ENCODE peak calls at places on chromosomes 13 and 19, in eight cellular contexts. Q is thoracic aorta; Z is kidney tubule cell; A is effector CD4-positive, alpha-beta T cell; L is type B pancreatic cell; F is heart right ventricle; E is A549; B is stimulated activated CD8-positive, alpha-beta memory T cell treated with anti-CD3 and anti-CD28 coated beads, Interleukin-15, amount 100 ng/mL, for 4 hours. M is an unnamed sample.

GRCh38 chr13:112725346-112726017 is 35.6 kb downstream of the ATP11A start:
- DNase-seq in Q (no peak), Z (peak), A (no peak), L (no peak), F (no peak), E (peak), B (no peak), M (no peak)

GRCh38 chr13:43298799-43299198 is 275.4 kb downstream of the DNAJC15 start:
- DNase-seq in Q (no peak), Z (no peak), A (no peak), L (no peak), F (no peak), E (no peak), B (no peak), M (no peak)

GRCh38 chr13:100045355-100045754 is 43.5 kb upstream of the PCCA start:
- DNase-seq in Q (no peak), Z (no peak), A (no peak), L (no peak), F (no peak), E (no peak), B (no peak), M (no peak)

GRCh38 chr19:14536926-14537692 is 7.7 kb downstream of the TECR start:
- DNase-seq in Q (no peak), Z (peak), A (no peak), L (no peak), F (peak), E (peak), B (no peak), M (peak)

GRCh38 chr13:74200081-74200480 is 65.9 kb upstream of the KLF12 start:
- DNase-seq in Q (no peak), Z (peak), A (no peak), L (no peak), F (no peak), E (no peak), B (no peak), M (peak)

GRCh38 chr19:43984687-43985000 is 656 bp downstream of the ZNF155 start:
- DNase-seq in Q (no peak), Z (no peak), A (no peak), L (no peak), F (peak), E (no peak), B (no peak), M (no peak)

GRCh38 chr13:98826156-98826555 is 73.7 kb upstream of the SLC15A1 start:
- DNase-seq in Q (no peak), Z (no peak), A (no peak), L (no peak), F (no peak), E (no peak), B (no peak), M (no peak)

GRCh38 chr13:42272115-42272756 is at the start of gene AKAP11:
- DNase-seq in Q (no peak), Z (peak), A (peak), L (peak), F (peak), E (peak), B (peak), M (no peak)

GRCh38 chr19:51607077-51607476 is 23.1 kb downstream of the SIGLEC5 start:
- DNase-seq in Q (no peak), Z (no peak), A (no peak), L (no peak), F (no peak), E (no peak), B (no peak), M (no peak)

GRCh38 chr13:44068169-44068568 is 188.5 kb downstream of the LACC1 start:
- DNase-seq in Q (no peak), Z (peak), A (no peak), L (no peak), F (no peak), E (no peak), B (no peak), M (peak)

GRCh38 chr13:49225358-49226042 is 5.4 kb downstream of the MLNR start:
- DNase-seq in Q (no peak), Z (no peak), A (no peak), L (no peak), F (no peak), E (no peak), B (no peak), M (peak)

GRCh38 chr13:112790735-112791641 is 101.2 kb downstream of the ATP11A start:
- DNase-seq in Q (no peak), Z (peak), A (no peak), L (peak), F (no peak), E (no peak), B (no peak), M (peak)

GRCh38 chr13:98272549-98272948 is 95.5 kb upstream of the RNF113B start:
- DNase-seq in Q (no peak), Z (no peak), A (no peak), L (no peak), F (no peak), E (no peak), B (no peak), M (no peak)

GRCh38 chr13:78595819-78596700 is 7.3 kb downstream of the POU4F1 start:
- DNase-seq in Q (no peak), Z (no peak), A (no peak), L (no peak), F (peak), E (peak), B (no peak), M (no peak)

GRCh38 chr13:113777311-113778260 is 18.6 kb downstream of the TMEM255B start:
- DNase-seq in Q (no peak), Z (peak), A (no peak), L (no peak), F (no peak), E (no peak), B (no peak), M (no peak)

GRCh38 chr13:92362717-92363116 is 863.9 kb upstream of the GPC6 start:
- DNase-seq in Q (no peak), Z (no peak), A (no peak), L (no peak), F (no peak), E (no peak), B (no peak), M (no peak)

GRCh38 chr19:34173145-34173956 is 1.0 kb downstream of the LSM14A start:
- DNase-seq in Q (no peak), Z (peak), A (no peak), L (no peak), F (no peak), E (peak), B (no peak), M (peak)

GRCh38 chr13:76637651-76638111 is 248.5 kb downstream of the KCTD12 start:
- DNase-seq in Q (no peak), Z (peak), A (no peak), L (no peak), F (no peak), E (no peak), B (no peak), M (no peak)

GRCh38 chr13:113204378-113204734 is 4.1 kb downstream of the PCID2 start:
- DNase-seq in Q (no peak), Z (no peak), A (no peak), L (no peak), F (peak), E (no peak), B (no peak), M (no peak)

GRCh38 chr13:111623170-111623569 is 302.7 kb downstream of the TEX29 start:
- DNase-seq in Q (no peak), Z (no peak), A (no peak), L (peak), F (no peak), E (no peak), B (no peak), M (no peak)

GRCh38 chr19:38880076-38880881 is 2.2 kb upstream of the RINL start:
- DNase-seq in Q (no peak), Z (no peak), A (no peak), L (no peak), F (no peak), E (no peak), B (no peak), M (no peak)

M was measured in renal cortical epithelial cell.